ENCODE peak calls at places on chromosome 9, in nine cellular contexts. One of them, this sample, is unnamed.

GRCh38 chr9:137163101-137163661 is 6.7 kb downstream of the LRRC26 start:
- DNase-seq in HFFc6: peak; percentile 21
- DNase-seq in A172: no peak
- DNase-seq in heart left ventricle: no peak
- DNase-seq in foreskin fibroblast: peak; percentile 46
- DNase-seq in fibroblast of villous mesenchyme: no peak
- DNase-seq in lung: no peak
- DNase-seq in SW480: no peak
- DNase-seq in GM06990: no peak
- DNase-seq in this sample: no peak

GRCh38 chr9:31587176-31587575 is 797.3 kb upstream of the ACO1 start:
- DNase-seq in heart left ventricle: no peak
- DNase-seq in SW480: no peak
- DNase-seq in foreskin fibroblast: no peak
- DNase-seq in HFFc6: no peak
- DNase-seq in GM06990: no peak
- DNase-seq in lung: no peak
- DNase-seq in A172: no peak
- DNase-seq in fibroblast of villous mesenchyme: no peak
- DNase-seq in this sample: no peak

GRCh38 chr9:115891929-115892328 is 261.7 kb upstream of the PAPPA start:
- DNase-seq in heart left ventricle: no peak
- DNase-seq in SW480: no peak
- DNase-seq in foreskin fibroblast: peak; percentile 93
- DNase-seq in A172: peak; percentile 17
- DNase-seq in GM06990: no peak
- DNase-seq in lung: no peak
- DNase-seq in HFFc6: peak; percentile 86
- DNase-seq in fibroblast of villous mesenchyme: peak; percentile 85
- DNase-seq in this sample: no peak

GRCh38 chr9:95425910-95426551 is 90.7 kb downstream of the PTCH1 start:
- DNase-seq in lung: no peak
- DNase-seq in SW480: peak; percentile 65
- DNase-seq in fibroblast of villous mesenchyme: peak; percentile 24
- DNase-seq in heart left ventricle: no peak
- DNase-seq in HFFc6: no peak
- DNase-seq in foreskin fibroblast: peak; percentile 18
- DNase-seq in A172: peak; percentile 66
- DNase-seq in GM06990: no peak
- DNase-seq in this sample: peak; percentile 41

GRCh38 chr9:125984461-125984860 is 237.3 kb downstream of the PBX3 start:
- DNase-seq in HFFc6: no peak
- DNase-seq in lung: no peak
- DNase-seq in fibroblast of villous mesenchyme: no peak
- DNase-seq in SW480: no peak
- DNase-seq in heart left ventricle: no peak
- DNase-seq in foreskin fibroblast: no peak
- DNase-seq in GM06990: no peak
- DNase-seq in A172: no peak
- DNase-seq in this sample: no peak

GRCh38 chr9:32825203-32825602 is 41.9 kb downstream of the TMEM215 start:
- DNase-seq in lung: no peak
- DNase-seq in SW480: no peak
- DNase-seq in heart left ventricle: no peak
- DNase-seq in GM06990: no peak
- DNase-seq in fibroblast of villous mesenchyme: no peak
- DNase-seq in foreskin fibroblast: no peak
- DNase-seq in HFFc6: no peak
- DNase-seq in A172: no peak
- DNase-seq in this sample: no peak

GRCh38 chr9:15298362-15298761 is 8.7 kb downstream of the TTC39B start:
- DNase-seq in SW480: no peak
- DNase-seq in lung: no peak
- DNase-seq in HFFc6: no peak
- DNase-seq in heart left ventricle: no peak
- DNase-seq in foreskin fibroblast: no peak
- DNase-seq in fibroblast of villous mesenchyme: no peak
- DNase-seq in A172: no peak
- DNase-seq in GM06990: no peak
- DNase-seq in this sample: no peak

GRCh38 chr9:124242331-124243194 is 15.2 kb upstream of the NEK6 start:
- DNase-seq in SW480: no peak
- DNase-seq in foreskin fibroblast: peak; percentile 74
- DNase-seq in A172: no peak
- DNase-seq in GM06990: no peak
- DNase-seq in lung: no peak
- DNase-seq in HFFc6: no peak
- DNase-seq in fibroblast of villous mesenchyme: peak; percentile 51
- DNase-seq in heart left ventricle: peak; percentile 52
- DNase-seq in this sample: peak; percentile 56

GRCh38 chr9:35518212-35518917 is 28.5 kb downstream of the RUSC2 start:
- DNase-seq in fibroblast of villous mesenchyme: peak; percentile 59
- DNase-seq in GM06990: no peak
- DNase-seq in SW480: peak; percentile 93
- DNase-seq in HFFc6: peak; percentile 90
- DNase-seq in foreskin fibroblast: peak; percentile 89
- DNase-seq in heart left ventricle: no peak
- DNase-seq in lung: peak; percentile 68
- DNase-seq in A172: peak; percentile 96
- DNase-seq in this sample: no peak

GRCh38 chr9:132996526-132996925 is 18.0 kb downstream of the GFI1B start:
- DNase-seq in heart left ventricle: no peak
- DNase-seq in foreskin fibroblast: no peak
- DNase-seq in A172: no peak
- DNase-seq in GM06990: no peak
- DNase-seq in fibroblast of villous mesenchyme: no peak
- DNase-seq in SW480: no peak
- DNase-seq in HFFc6: no peak
- DNase-seq in lung: no peak
- DNase-seq in this sample: no peak

GRCh38 chr9:5799314-5799713 is 33.6 kb downstream of the ERMP1 start:
- DNase-seq in GM06990: no peak
- DNase-seq in A172: peak; percentile 46
- DNase-seq in HFFc6: peak; percentile 51
- DNase-seq in foreskin fibroblast: peak; percentile 76
- DNase-seq in lung: no peak
- DNase-seq in fibroblast of villous mesenchyme: peak; percentile 66
- DNase-seq in heart left ventricle: no peak
- DNase-seq in SW480: peak; percentile 50
- DNase-seq in this sample: no peak

GRCh38 chr9:131999692-132000551 is 79.7 kb downstream of the MED27 start:
- DNase-seq in lung: no peak
- DNase-seq in heart left ventricle: no peak
- DNase-seq in A172: peak; percentile 87
- DNase-seq in foreskin fibroblast: peak; percentile 69
- DNase-seq in HFFc6: peak; percentile 85
- DNase-seq in GM06990: no peak
- DNase-seq in fibroblast of villous mesenchyme: peak; percentile 81
- DNase-seq in SW480: peak; percentile 36
- DNase-seq in this sample: no peak

GRCh38 chr9:116859763-116860162 is 172.7 kb downstream of the TRIM32 start:
- DNase-seq in foreskin fibroblast: no peak
- DNase-seq in HFFc6: no peak
- DNase-seq in GM06990: no peak
- DNase-seq in fibroblast of villous mesenchyme: no peak
- DNase-seq in SW480: peak; percentile 2
- DNase-seq in lung: no peak
- DNase-seq in A172: no peak
- DNase-seq in heart left ventricle: no peak
- DNase-seq in this sample: no peak

GRCh38 chr9:120936764-120937122 is 10.1 kb upstream of the TRAF1 start:
- DNase-seq in fibroblast of villous mesenchyme: no peak
- DNase-seq in lung: no peak
- DNase-seq in GM06990: no peak
- DNase-seq in foreskin fibroblast: no peak
- DNase-seq in A172: no peak
- DNase-seq in HFFc6: no peak
- DNase-seq in heart left ventricle: no peak
- DNase-seq in SW480: no peak
- DNase-seq in this sample: no peak

GRCh38 chr9:88826651-88827245 is 164.5 kb upstream of the S1PR3 start:
- DNase-seq in SW480: no peak
- DNase-seq in fibroblast of villous mesenchyme: peak; percentile 83
- DNase-seq in A172: peak; percentile 60
- DNase-seq in lung: no peak
- DNase-seq in heart left ventricle: no peak
- DNase-seq in HFFc6: no peak
- DNase-seq in GM06990: no peak
- DNase-seq in foreskin fibroblast: peak; percentile 67
- DNase-seq in this sample: no peak

GRCh38 chr9:134217431-134218210 is 53.3 kb upstream of the RNU6ATAC start:
- DNase-seq in fibroblast of villous mesenchyme: no peak
- DNase-seq in GM06990: no peak
- DNase-seq in A172: no peak
- DNase-seq in HFFc6: no peak
- DNase-seq in heart left ventricle: no peak
- DNase-seq in SW480: peak; percentile 51
- DNase-seq in foreskin fibroblast: peak; percentile 28
- DNase-seq in lung: no peak
- DNase-seq in this sample: no peak

GRCh38 chr9:76846307-76846706 is 59.6 kb downstream of the PRUNE2 start:
- DNase-seq in A172: no peak
- DNase-seq in lung: no peak
- DNase-seq in heart left ventricle: no peak
- DNase-seq in GM06990: no peak
- DNase-seq in fibroblast of villous mesenchyme: no peak
- DNase-seq in SW480: no peak
- DNase-seq in foreskin fibroblast: peak; percentile 6
- DNase-seq in HFFc6: no peak
- DNase-seq in this sample: no peak

GRCh38 chr9:37840560-37841194 is 40.1 kb downstream of the DCAF10 start:
- DNase-seq in SW480: peak; percentile 23
- DNase-seq in foreskin fibroblast: peak; percentile 91
- DNase-seq in GM06990: no peak
- DNase-seq in heart left ventricle: no peak
- DNase-seq in fibroblast of villous mesenchyme: peak; percentile 61
- DNase-seq in A172: peak; percentile 68
- DNase-seq in lung: no peak
- DNase-seq in HFFc6: peak; percentile 74
- DNase-seq in this sample: no peak

GRCh38 chr9:35518981-35519679 is 29.2 kb downstream of the RUSC2 start:
- DNase-seq in GM06990: no peak
- DNase-seq in foreskin fibroblast: peak; percentile 52
- DNase-seq in lung: no peak
- DNase-seq in fibroblast of villous mesenchyme: peak; percentile 61
- DNase-seq in A172: peak; percentile 62
- DNase-seq in SW480: peak; percentile 16
- DNase-seq in HFFc6: peak; percentile 22
- DNase-seq in heart left ventricle: no peak
- DNase-seq in this sample: no peak

GRCh38 chr9:134870746-134871667 is 9.6 kb upstream of the FCN2 start:
- DNase-seq in foreskin fibroblast: no peak
- DNase-seq in SW480: no peak
- DNase-seq in fibroblast of villous mesenchyme: no peak
- DNase-seq in GM06990: no peak
- DNase-seq in A172: no peak
- DNase-seq in heart left ventricle: no peak
- DNase-seq in HFFc6: no peak
- DNase-seq in lung: no peak
- DNase-seq in this sample: no peak

GRCh38 chr9:14092344-14092743 is 221.6 kb downstream of the NFIB start:
- DNase-seq in A172: no peak
- DNase-seq in foreskin fibroblast: no peak
- DNase-seq in GM06990: no peak
- DNase-seq in lung: no peak
- DNase-seq in heart left ventricle: no peak
- DNase-seq in HFFc6: no peak
- DNase-seq in fibroblast of villous mesenchyme: peak; percentile 45
- DNase-seq in SW480: no peak
- DNase-seq in this sample: no peak

GRCh38 chr9:26012797-26013594 is 334.8 kb upstream of the TUSC1 start:
- DNase-seq in GM06990: no peak
- DNase-seq in A172: peak; percentile 73
- DNase-seq in fibroblast of villous mesenchyme: peak; percentile 23
- DNase-seq in HFFc6: peak; percentile 59
- DNase-seq in SW480: no peak
- DNase-seq in lung: no peak
- DNase-seq in foreskin fibroblast: no peak
- DNase-seq in heart left ventricle: no peak
- DNase-seq in this sample: no peak

GRCh38 chr9:89408628-89409101 is 89.2 kb downstream of the SEMA4D start:
- DNase-seq in GM06990: peak; percentile 44
- DNase-seq in foreskin fibroblast: no peak
- DNase-seq in fibroblast of villous mesenchyme: no peak
- DNase-seq in heart left ventricle: no peak
- DNase-seq in SW480: no peak
- DNase-seq in HFFc6: no peak
- DNase-seq in lung: no peak
- DNase-seq in A172: no peak
- DNase-seq in this sample: no peak

GRCh38 chr9:6598249-6598725 is 47.2 kb downstream of the GLDC start:
- DNase-seq in foreskin fibroblast: no peak
- DNase-seq in fibroblast of villous mesenchyme: no peak
- DNase-seq in A172: no peak
- DNase-seq in HFFc6: no peak
- DNase-seq in GM06990: peak; percentile 79
- DNase-seq in lung: no peak
- DNase-seq in heart left ventricle: no peak
- DNase-seq in SW480: no peak
- DNase-seq in this sample: no peak

GRCh38 chr9:33106827-33107621 is 30.6 kb upstream of the SMU1 start:
- DNase-seq in fibroblast of villous mesenchyme: peak; percentile 64
- DNase-seq in lung: no peak
- DNase-seq in foreskin fibroblast: peak; percentile 71
- DNase-seq in SW480: no peak
- DNase-seq in HFFc6: peak; percentile 75
- DNase-seq in A172: peak; percentile 69
- DNase-seq in heart left ventricle: peak; percentile 78
- DNase-seq in GM06990: no peak
- DNase-seq in this sample: no peak

GRCh38 chr9:84874583-84874982 is 205.1 kb downstream of the NTRK2 start:
- DNase-seq in heart left ventricle: no peak
- DNase-seq in A172: no peak
- DNase-seq in HFFc6: no peak
- DNase-seq in lung: no peak
- DNase-seq in GM06990: no peak
- DNase-seq in fibroblast of villous mesenchyme: no peak
- DNase-seq in foreskin fibroblast: peak; percentile 43
- DNase-seq in SW480: no peak
- DNase-seq in this sample: no peak

GRCh38 chr9:68804911-68805889 is 100.2 kb downstream of the PIP5K1B start:
- DNase-seq in foreskin fibroblast: no peak
- DNase-seq in lung: peak; percentile 65
- DNase-seq in A172: no peak
- DNase-seq in HFFc6: no peak
- DNase-seq in SW480: no peak
- DNase-seq in heart left ventricle: peak; percentile 27
- DNase-seq in fibroblast of villous mesenchyme: no peak
- DNase-seq in GM06990: no peak
- DNase-seq in this sample: no peak

GRCh38 chr9:124695280-124695890 is 75.7 kb downstream of the NR6A1 start:
- DNase-seq in heart left ventricle: no peak
- DNase-seq in foreskin fibroblast: peak; percentile 22
- DNase-seq in lung: no peak
- DNase-seq in SW480: no peak
- DNase-seq in HFFc6: peak; percentile 79
- DNase-seq in A172: peak; percentile 64
- DNase-seq in GM06990: no peak
- DNase-seq in fibroblast of villous mesenchyme: peak; percentile 75
- DNase-seq in this sample: no peak

GRCh38 chr9:4334439-4334838 is 34.6 kb upstream of the GLIS3 start:
- DNase-seq in foreskin fibroblast: peak; percentile 23
- DNase-seq in GM06990: no peak
- DNase-seq in A172: no peak
- DNase-seq in heart left ventricle: peak; percentile 25
- DNase-seq in HFFc6: peak; percentile 19
- DNase-seq in lung: peak; percentile 83
- DNase-seq in SW480: peak; percentile 51
- DNase-seq in fibroblast of villous mesenchyme: no peak
- DNase-seq in this sample: peak; percentile 46

GRCh38 chr9:98652741-98653140 is 56.0 kb downstream of the GABBR2 start:
- DNase-seq in foreskin fibroblast: peak; percentile 12
- DNase-seq in lung: no peak
- DNase-seq in HFFc6: no peak
- DNase-seq in heart left ventricle: no peak
- DNase-seq in A172: no peak
- DNase-seq in GM06990: no peak
- DNase-seq in fibroblast of villous mesenchyme: no peak
- DNase-seq in SW480: no peak
- DNase-seq in this sample: no peak

GRCh38 chr9:7146582-7146981 is 388.8 kb downstream of the KDM4C start:
- DNase-seq in heart left ventricle: no peak
- DNase-seq in GM06990: no peak
- DNase-seq in foreskin fibroblast: no peak
- DNase-seq in SW480: peak; percentile 23
- DNase-seq in lung: no peak
- DNase-seq in fibroblast of villous mesenchyme: peak; percentile 2
- DNase-seq in HFFc6: no peak
- DNase-seq in A172: no peak
- DNase-seq in this sample: no peak